ENCODE peak calls at places on chromosome 18, in four cellular contexts. A is HepG2, Y is GM12878, V is K562. Q is an unnamed sample.

GRCh38 chr18:36850527-36851201 is 21.7 kb downstream of the KIAA1328 start:
- DNase-seq in A (peak; percentile 13), Y (no peak), V (peak; percentile 68), Q (peak; percentile 61)

GRCh38 chr18:79682896-79683625 is 3.5 kb downstream of the CTDP1 start:
- DNase-seq in A (no peak), Y (no peak), V (no peak), Q (no peak)

GRCh38 chr18:58044370-58045264 is 591 bp downstream of the NEDD4L start:
- DNase-seq in A (no peak), Y (no peak), V (peak; percentile 36), Q (peak; percentile 40)

GRCh38 chr18:75216212-75216925 is 5.8 kb downstream of the TSHZ1 start:
- DNase-seq in A (no peak), Y (no peak), V (no peak), Q (no peak)

GRCh38 chr18:39215920-39216319 is 1650.3 kb upstream of the CELF4 start:
- DNase-seq in A (no peak), Y (no peak), V (no peak), Q (no peak)

GRCh38 chr18:73756256-73757091 is 391.2 kb downstream of the FBXO15 start:
- DNase-seq in A (no peak), Y (no peak), V (no peak), Q (no peak)

GRCh38 chr18:75176849-75177248 is 32.1 kb downstream of the PTGR3 start:
- DNase-seq in A (no peak), Y (no peak), V (no peak), Q (no peak)

GRCh38 chr18:6629635-6630140 is 99.8 kb upstream of the ARHGAP28 start:
- DNase-seq in A (no peak), Y (no peak), V (no peak), Q (no peak)

GRCh38 chr18:23650963-23651927 is 11.5 kb downstream of the ANKRD29 start:
- DNase-seq in A (peak; percentile 66), Y (no peak), V (no peak), Q (peak; percentile 51)

GRCh38 chr18:730692-731091 is 18.3 kb upstream of the ENOSF1 start:
- DNase-seq in A (no peak), Y (no peak), V (no peak), Q (no peak)

GRCh38 chr18:10454800-10455550 is 540 bp downstream of the APCDD1 start:
- DNase-seq in A (no peak), Y (no peak), V (no peak), Q (peak; percentile 4)

GRCh38 chr18:36608107-36608506 is 220.7 kb downstream of the TPGS2 start:
- DNase-seq in A (no peak), Y (no peak), V (no peak), Q (no peak)

GRCh38 chr18:42038936-42039335 is 83.9 kb downstream of the PIK3C3 start:
- DNase-seq in A (no peak), Y (no peak), V (no peak), Q (peak; percentile 76)

GRCh38 chr18:30992231-30992630 is 50.3 kb downstream of the DSC3 start:
- DNase-seq in A (no peak), Y (no peak), V (no peak), Q (no peak)

DNA sequence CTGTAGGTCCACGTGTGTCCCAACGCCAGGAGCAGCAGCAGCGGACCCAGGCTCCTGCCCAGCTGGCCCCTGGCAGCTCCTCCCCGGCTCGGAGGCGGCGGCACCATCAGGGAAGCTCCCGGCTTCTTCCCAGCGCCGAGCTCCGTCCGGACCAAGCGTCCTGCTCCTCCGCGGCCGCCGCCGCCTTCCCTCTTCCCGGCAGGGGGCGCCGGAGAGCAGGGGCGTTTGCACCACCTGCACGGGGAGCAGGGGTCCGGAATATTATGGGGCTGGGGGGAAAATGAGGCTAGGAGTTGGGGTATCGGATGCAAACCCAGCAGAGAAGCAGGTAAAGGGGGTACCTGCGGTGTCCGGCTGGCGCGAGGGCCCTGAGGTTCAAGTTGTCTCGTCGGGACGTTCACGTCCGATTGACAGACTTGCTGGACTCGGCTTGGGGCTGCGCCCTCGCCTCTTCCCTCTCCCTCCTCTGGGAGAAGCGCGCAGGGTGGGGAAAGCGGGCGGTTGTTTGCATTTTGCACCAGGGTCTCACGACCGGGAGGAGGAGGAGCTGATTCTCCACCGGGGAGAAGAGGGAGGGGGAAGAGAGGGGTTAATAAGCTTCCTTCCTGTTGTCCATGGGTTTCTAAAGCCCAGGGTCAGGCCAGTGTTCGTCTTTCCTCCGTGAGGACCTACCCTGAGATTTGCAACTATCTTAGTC is at the start of gene CCBE1:
- DNase-seq in A (no peak), Y (no peak), V (peak; percentile 34), Q (peak; percentile 34)
- TF ChIP-seq MYC in A (no peak), Y (no peak), V (no peak), Q (no peak)

GRCh38 chr18:59357928-59358327 is 1.1 kb downstream of the LMAN1 start:
- DNase-seq in A (peak; percentile 47), Y (no peak), V (peak; percentile 61), Q (peak; percentile 75)

GRCh38 chr18:59358611-59359575 is at the start of gene LMAN1:
- DNase-seq in A (peak; percentile 85), Y (peak; percentile 51), V (peak; percentile 92), Q (peak; percentile 93)

GRCh38 chr18:59354731-59355130 is 4.3 kb downstream of the LMAN1 start:
- DNase-seq in A (no peak), Y (no peak), V (no peak), Q (no peak)

GRCh38 chr18:59359576-59359952 is 499 bp upstream of the LMAN1 start:
- DNase-seq in A (no peak), Y (no peak), V (no peak), Q (no peak)
- TF ChIP-seq POLR2AphosphoS5 in A (no peak), Y (no peak), V (no peak), Q (no peak)

GRCh38 chr18:44356566-44357157 is 324.0 kb upstream of the SETBP1 start:
- DNase-seq in A (no peak), Y (no peak), V (no peak), Q (no peak)
- TF ChIP-seq MYC in A (no peak), Y (no peak), V (no peak), Q (no peak)

GRCh38 chr18:3015203-3015590 is 2.3 kb upstream of the LPIN2 start:
- DNase-seq in A (peak; percentile 69), Y (no peak), V (peak; percentile 59), Q (peak; percentile 93)
- TF ChIP-seq POLR2AphosphoS5 in A (no peak), Y (no peak), V (no peak), Q (peak; percentile 72)

DNA sequence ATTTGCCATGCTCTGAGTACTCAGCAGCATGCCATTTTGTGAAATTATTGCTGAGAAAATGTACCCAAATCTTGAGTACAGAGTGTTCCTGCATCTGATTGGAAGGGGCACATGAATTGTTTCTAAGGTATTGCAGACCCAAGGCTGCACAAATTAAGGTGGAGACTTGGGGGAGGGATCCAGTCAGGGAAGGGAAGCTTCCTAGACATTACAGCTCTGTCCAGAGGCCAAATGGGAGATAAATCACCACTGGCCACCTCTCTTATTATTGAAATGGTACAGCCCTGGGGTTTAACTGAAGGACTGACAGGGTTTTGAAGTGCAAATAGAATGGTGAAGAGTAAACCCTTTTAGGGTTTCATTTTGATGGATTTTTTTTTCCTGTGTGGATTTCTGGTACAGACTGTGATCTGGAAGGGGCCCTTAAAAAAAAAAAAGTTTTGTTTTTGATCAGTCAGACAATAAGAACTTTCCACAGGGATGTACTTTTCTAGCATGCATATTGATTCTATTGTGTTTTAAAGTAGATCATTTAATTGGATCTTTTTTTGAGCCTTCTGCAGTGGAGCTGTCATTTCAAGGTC is 119.4 kb downstream of the GREB1L start:
- DNase-seq in A (no peak), Y (no peak), V (no peak), Q (no peak)
- TF ChIP-seq MYC in A (no peak), Y (no peak), V (no peak), Q (no peak)

GRCh38 chr18:9137168-9138066 is 836 bp downstream of the ANKRD12 start:
- DNase-seq in A (peak; percentile 53), Y (no peak), V (peak; percentile 84), Q (peak; percentile 78)
- TF ChIP-seq POLR2AphosphoS5 in A (no peak), Y (peak; percentile 52), V (no peak), Q (no peak)

GRCh38 chr18:44801796-44802195 is 121.1 kb downstream of the SETBP1 start:
- DNase-seq in A (no peak), Y (no peak), V (no peak), Q (no peak)

GRCh38 chr18:44804033-44804432 is 123.3 kb downstream of the SETBP1 start:
- DNase-seq in A (no peak), Y (no peak), V (no peak), Q (no peak)

GRCh38 chr18:44805176-44805575 is 124.5 kb downstream of the SETBP1 start:
- DNase-seq in A (no peak), Y (no peak), V (no peak), Q (no peak)

GRCh38 chr18:44803019-44803650 is 122.4 kb downstream of the SETBP1 start:
- DNase-seq in A (peak; percentile 15), Y (no peak), V (no peak), Q (no peak)

DNA sequence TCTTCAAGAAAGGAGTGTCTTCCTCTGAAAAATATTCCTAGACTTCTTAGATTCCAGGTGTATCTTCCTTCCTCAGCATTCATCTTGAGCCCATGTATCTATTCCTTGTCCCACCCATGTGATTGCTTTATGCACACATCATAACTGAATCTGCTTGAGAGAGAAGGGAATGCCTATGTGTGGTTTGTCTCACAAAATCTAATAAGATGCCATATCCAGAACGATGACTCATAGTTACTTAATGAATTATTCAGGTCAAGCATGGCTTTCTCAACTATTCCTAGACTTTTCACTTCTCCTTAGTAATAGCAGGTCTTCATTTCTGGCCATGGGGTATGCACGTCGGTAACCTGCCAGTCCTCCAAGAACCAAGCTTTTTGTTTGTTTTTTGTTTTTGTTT is 121.8 kb downstream of the SETBP1 start:
- DNase-seq in A (no peak), Y (no peak), V (no peak), Q (no peak)
- TF ChIP-seq MYC in A (no peak), Y (no peak), V (no peak), Q (no peak)

Q was measured in endothelial cell of umbilical vein.